ENCODE peak calls at places on chromosomes 2 and 18, in six cellular contexts. Z is breast epithelium, T is fibroblast of lung, G is dorsolateral prefrontal cortex, J is neuronal stem cell, E is HL-60. O is an unnamed sample.

GRCh38 chr2:152566728-152567069 is 150.6 kb downstream of the PRPF40A start:
- DNase-seq in T (peak; percentile 68), E (no peak), G (no peak), J (no peak), Z (no peak), O (no peak)

GRCh38 chr2:17791121-17791902 is 24.9 kb upstream of the MSGN1 start:
- DNase-seq in Z (no peak), G (no peak), J (no peak), T (peak; percentile 81), E (no peak), O (no peak)

GRCh38 chr18:78983530-78983929 is 3.9 kb downstream of the SALL3 start:
- DNase-seq in G (no peak), Z (no peak), J (no peak), T (peak; percentile 37), E (no peak), O (no peak)

GRCh38 chr18:50507120-50507590 is 52.7 kb upstream of the MAPK4 start:
- DNase-seq in T (peak; percentile 1), E (no peak), J (peak; percentile 50), G (no peak), Z (peak; percentile 29), O (peak; percentile 53)

GRCh38 chr18:63322908-63323634 is 3.5 kb upstream of the BCL2 start:
- DNase-seq in T (peak; percentile 56), G (no peak), Z (peak; percentile 59), J (no peak), E (peak; percentile 51), O (no peak)

GRCh38 chr2:161954103-161954502 is 119.9 kb downstream of the DPP4 start:
- DNase-seq in T (peak; percentile 8), J (no peak), E (no peak), Z (no peak), G (no peak), O (no peak)

GRCh38 chr2:72984172-72984671 is 66.9 kb downstream of the EMX1 start:
- DNase-seq in T (no peak), Z (no peak), J (no peak), E (no peak), G (no peak), O (no peak)

GRCh38 chr2:16640024-16640423 is 25.6 kb downstream of the CYRIA start:
- DNase-seq in T (no peak), G (no peak), J (no peak), Z (no peak), E (no peak), O (no peak)

GRCh38 chr2:11305958-11306357 is 38.5 kb downstream of the ROCK2 start:
- DNase-seq in Z (no peak), G (no peak), T (peak; percentile 92), E (no peak), J (no peak), O (no peak)

GRCh38 chr2:196166876-196167275 is 4.5 kb downstream of the STK17B start:
- DNase-seq in Z (no peak), J (no peak), T (peak; percentile 90), G (no peak), E (no peak), O (no peak)

GRCh38 chr2:27305516-27305915 is 2.7 kb downstream of the UCN start:
- DNase-seq in Z (no peak), E (no peak), T (no peak), G (no peak), J (no peak), O (no peak)

GRCh38 chr18:34528177-34528576 is 181.9 kb upstream of the DTNA start:
- DNase-seq in T (no peak), G (no peak), J (no peak), Z (no peak), E (no peak), O (no peak)

GRCh38 chr2:224027070-224027469 is 12.0 kb downstream of the SERPINE2 start:
- DNase-seq in E (no peak), G (no peak), J (peak; percentile 15), Z (no peak), T (no peak), O (no peak)

GRCh38 chr2:225534697-225535096 is 135.2 kb downstream of the NYAP2 start:
- DNase-seq in J (no peak), G (no peak), T (no peak), E (no peak), Z (no peak), O (no peak)

GRCh38 chr2:36362291-36362690 is 6.7 kb downstream of the CRIM1 start:
- DNase-seq in J (no peak), G (no peak), E (no peak), Z (no peak), T (peak; percentile 92), O (no peak)

GRCh38 chr2:5125017-5125730 is 567.0 kb upstream of the SOX11 start:
- DNase-seq in J (peak; percentile 26), Z (no peak), G (no peak), E (no peak), T (no peak), O (no peak)

GRCh38 chr2:86048888-86049287 is 56.8 kb downstream of the POLR1A start:
- DNase-seq in E (no peak), T (peak; percentile 75), Z (peak; percentile 1), G (no peak), J (no peak), O (peak; percentile 3)

GRCh38 chr2:37890893-37891495 is 34.1 kb upstream of the RMDN2 start:
- DNase-seq in J (peak; percentile 55), G (peak; percentile 42), T (peak; percentile 54), E (peak; percentile 25), Z (peak; percentile 35), O (peak; percentile 76)

GRCh38 chr2:220779918-220780317 is 792.2 kb downstream of the EPHA4 start:
- DNase-seq in J (no peak), G (no peak), T (peak; percentile 92), E (no peak), Z (no peak), O (no peak)

DNA sequence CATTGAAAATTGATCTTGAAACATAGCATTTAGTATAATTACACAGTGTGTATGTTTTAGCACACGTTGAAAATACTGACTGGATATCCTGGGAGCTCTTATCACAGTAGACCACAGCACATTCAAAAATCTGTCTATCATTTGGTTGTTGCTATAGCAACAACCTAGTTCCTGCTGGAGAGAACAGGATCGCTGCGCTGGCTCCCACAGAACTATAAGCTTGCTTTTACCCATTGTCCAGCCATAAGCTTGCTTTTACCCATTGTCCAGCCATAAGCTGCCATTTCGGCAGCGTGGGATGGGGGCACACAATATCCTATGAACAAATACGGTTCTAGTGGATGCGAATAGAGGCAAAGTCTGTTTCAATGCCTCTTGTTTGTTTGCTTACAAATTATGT is 70.4 kb upstream of the ST6GAL2 start:
- DNase-seq in T (peak; percentile 61), E (no peak), J (no peak), G (no peak), Z (no peak), O (no peak)
- H3K27ac ChIP-seq in T (peak overlapping the region; percentile 23), E (no peak overlapping the region), J (no peak overlapping the region), G (peak overlapping the region; percentile 11), Z (no peak overlapping the region), O (no peak overlapping the region)

GRCh38 chr2:197281421-197281820 is 29.2 kb downstream of the ANKRD44 start:
- DNase-seq in J (no peak), T (no peak), E (no peak), G (no peak), Z (no peak), O (no peak)

GRCh38 chr2:197285361-197285760 is 25.2 kb downstream of the ANKRD44 start:
- DNase-seq in G (no peak), J (no peak), T (no peak), E (no peak), Z (no peak), O (no peak)

GRCh38 chr2:197292614-197293013 is 18.0 kb downstream of the ANKRD44 start:
- DNase-seq in Z (no peak), T (no peak), E (no peak), G (no peak), J (no peak), O (no peak)

GRCh38 chr2:197286805-197287595 is 23.6 kb downstream of the ANKRD44 start:
- DNase-seq in G (no peak), J (no peak), Z (peak; percentile 48), T (peak; percentile 95), E (no peak), O (no peak)
- H3K27ac ChIP-seq in G (peak overlapping the region; percentile 82), J (no peak overlapping the region), Z (peak overlapping the region; percentile 23), T (no peak overlapping the region), E (no peak overlapping the region), O (peak overlapping the region; percentile 41)

DNA sequence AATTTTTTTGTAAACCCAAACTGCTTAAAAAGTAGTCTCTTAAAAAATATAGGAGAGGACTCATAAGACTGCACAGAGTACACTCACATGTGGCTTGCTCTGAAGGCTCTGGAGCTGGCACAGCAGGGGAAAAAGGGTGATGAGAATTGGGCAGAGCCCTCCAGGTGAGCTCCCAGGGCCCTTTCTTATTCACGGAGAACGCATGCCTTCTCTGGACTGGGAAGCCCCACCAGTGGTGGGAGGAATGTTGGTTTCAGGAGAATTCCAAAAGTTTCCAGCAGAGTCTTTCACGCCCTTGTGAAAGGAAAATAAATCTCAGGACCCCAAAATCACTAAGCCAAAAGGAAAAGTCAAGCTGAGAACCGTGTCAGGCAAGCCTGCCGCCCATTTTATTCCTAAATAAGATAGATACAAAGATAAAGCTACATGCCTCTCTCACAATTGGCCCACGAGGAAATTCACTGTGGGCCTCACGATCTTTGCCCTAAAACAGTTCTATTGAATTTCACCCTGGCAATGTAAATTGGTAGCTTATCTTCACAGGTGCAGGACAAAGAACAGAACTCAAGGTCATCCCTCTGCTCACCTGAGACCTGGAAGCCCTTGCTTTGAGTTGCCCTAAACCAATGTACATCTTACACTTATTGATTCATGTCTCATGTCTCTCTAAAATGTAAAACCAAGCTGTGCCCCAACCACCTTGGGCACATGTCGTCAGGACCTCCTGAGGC is 15.5 kb upstream of the MC5R start:
- DNase-seq in G (no peak), Z (no peak), T (no peak), J (no peak), E (no peak), O (no peak)
- H3K27ac ChIP-seq in G (no peak overlapping the region), Z (no peak overlapping the region), T (no peak overlapping the region), J (no peak overlapping the region), E (no peak overlapping the region), O (no peak overlapping the region)

GRCh38 chr2:160222546-160223281 is 22.6 kb upstream of the ITGB6 start:
- DNase-seq in G (no peak), T (no peak), J (no peak), Z (peak; percentile 48), E (no peak), O (no peak)

GRCh38 chr2:160224507-160224906 is 24.4 kb upstream of the ITGB6 start:
- DNase-seq in J (no peak), Z (no peak), T (no peak), E (no peak), G (no peak), O (no peak)

GRCh38 chr2:160223560-160223959 is 23.5 kb upstream of the ITGB6 start:
- DNase-seq in T (no peak), J (no peak), E (no peak), Z (no peak), G (no peak), O (no peak)

GRCh38 chr2:160225722-160226121 is 25.6 kb upstream of the ITGB6 start:
- DNase-seq in J (no peak), Z (peak; percentile 91), E (no peak), T (no peak), G (no peak), O (no peak)

GRCh38 chr2:160224060-160224459 is 24.0 kb upstream of the ITGB6 start:
- DNase-seq in E (no peak), Z (peak; percentile 54), G (no peak), T (peak; percentile 99), J (no peak), O (no peak)
- H3K27ac ChIP-seq in E (no peak overlapping the region), Z (peak overlapping the region; percentile 97), G (no peak overlapping the region), T (peak overlapping the region; percentile 34), J (no peak overlapping the region), O (no peak overlapping the region)